ENCODE peak calls at places on chromosomes 16 and 17, in six cellular contexts. One of them, this sample, is unnamed.

GRCh38 chr17:80844418-80844990 is 147.1 kb upstream of the CHMP6 start:
- DNase-seq in H1: no peak
- DNase-seq in SK-N-SH: no peak
- DNase-seq in GM12878: no peak
- DNase-seq in K562: no peak
- DNase-seq in HepG2: no peak
- DNase-seq in this sample: no peak

GRCh38 chr17:31355935-31356334 is 34.5 kb upstream of the EVI2A start:
- DNase-seq in H1: no peak
- DNase-seq in SK-N-SH: no peak
- DNase-seq in GM12878: no peak
- DNase-seq in K562: no peak
- DNase-seq in HepG2: no peak
- DNase-seq in this sample: no peak

GRCh38 chr16:50476486-50477260 is 71.5 kb upstream of the NKD1 start:
- DNase-seq in H1: no peak
- DNase-seq in SK-N-SH: no peak
- DNase-seq in GM12878: no peak
- DNase-seq in K562: no peak
- DNase-seq in HepG2: no peak
- DNase-seq in this sample: no peak

GRCh38 chr17:62774338-62774737 is 33.8 kb downstream of the MARCHF10 start:
- DNase-seq in H1: no peak
- DNase-seq in SK-N-SH: no peak
- DNase-seq in GM12878: no peak
- DNase-seq in K562: no peak
- DNase-seq in HepG2: no peak
- DNase-seq in this sample: no peak

GRCh38 chr16:27444015-27444414 is 42.0 kb downstream of the IL21R start:
- DNase-seq in H1: no peak
- DNase-seq in SK-N-SH: no peak
- DNase-seq in GM12878: no peak
- DNase-seq in K562: no peak
- DNase-seq in HepG2: no peak
- DNase-seq in this sample: no peak

GRCh38 chr16:28108590-28109247 is 45.2 kb upstream of the GSG1L start:
- DNase-seq in H1: no peak
- DNase-seq in SK-N-SH: no peak
- DNase-seq in GM12878: no peak
- DNase-seq in K562: no peak
- DNase-seq in HepG2: no peak
- DNase-seq in this sample: peak; percentile 25

GRCh38 chr16:71360378-71360777 is 1.9 kb downstream of the CALB2 start:
- DNase-seq in H1: no peak
- DNase-seq in SK-N-SH: no peak
- DNase-seq in GM12878: no peak
- DNase-seq in K562: peak; percentile 21
- DNase-seq in HepG2: peak; percentile 25
- DNase-seq in this sample: no peak

GRCh38 chr17:46732754-46733398 is 85.6 kb downstream of the WNT3 start:
- DNase-seq in H1: peak; percentile 71
- DNase-seq in SK-N-SH: no peak
- DNase-seq in GM12878: no peak
- DNase-seq in K562: no peak
- DNase-seq in HepG2: no peak
- DNase-seq in this sample: no peak

GRCh38 chr17:60077672-60078519 is 825 bp downstream of the HEATR6 start:
- DNase-seq in H1: no peak
- DNase-seq in SK-N-SH: peak; percentile 28
- DNase-seq in GM12878: no peak
- DNase-seq in K562: peak; percentile 64
- DNase-seq in HepG2: no peak
- DNase-seq in this sample: no peak

GRCh38 chr17:40498281-40499084 is 2.9 kb downstream of the TNS4 start:
- DNase-seq in H1: no peak
- DNase-seq in SK-N-SH: no peak
- DNase-seq in GM12878: no peak
- DNase-seq in K562: no peak
- DNase-seq in HepG2: no peak
- DNase-seq in this sample: no peak

GRCh38 chr17:20226814-20227482 is 217.8 kb downstream of the SPECC1 start:
- DNase-seq in H1: peak; percentile 93
- DNase-seq in SK-N-SH: peak; percentile 85
- DNase-seq in GM12878: no peak
- DNase-seq in K562: peak; percentile 83
- DNase-seq in HepG2: peak; percentile 50
- DNase-seq in this sample: peak; percentile 24

GRCh38 chr17:35433075-35433894 is 985 bp upstream of the SLFN12 start:
- DNase-seq in H1: peak; percentile 80
- DNase-seq in SK-N-SH: no peak
- DNase-seq in GM12878: peak; percentile 40
- DNase-seq in K562: peak; percentile 72
- DNase-seq in HepG2: peak; percentile 81
- DNase-seq in this sample: peak; percentile 90

DNA sequence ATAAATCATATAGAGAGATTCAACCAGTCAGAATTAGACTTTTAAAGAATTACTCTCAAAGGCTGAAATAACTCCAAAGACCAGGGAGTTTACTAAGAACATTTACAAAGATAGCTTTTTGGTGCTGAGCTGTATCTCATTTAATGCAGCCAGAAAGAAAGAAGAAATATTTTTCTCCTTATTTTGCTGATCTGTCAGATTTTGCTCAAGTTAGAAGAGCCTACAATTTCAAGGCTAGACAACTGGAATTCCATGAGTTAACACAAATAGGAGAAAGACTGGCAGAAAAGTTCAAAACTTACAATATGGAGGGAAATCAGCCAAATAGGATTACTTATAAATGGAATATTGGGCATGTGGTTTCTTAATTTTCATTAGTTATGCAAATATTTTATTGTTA is 6.1 kb upstream of the SLFN12 start:
- DNase-seq in H1: no peak
- DNase-seq in SK-N-SH: no peak
- DNase-seq in GM12878: no peak
- DNase-seq in K562: no peak
- DNase-seq in HepG2: no peak
- DNase-seq in this sample: no peak
- TF ChIP-seq POLR2AphosphoS5 in H1: no peak
- TF ChIP-seq POLR2AphosphoS5 in SK-N-SH: no peak
- TF ChIP-seq POLR2AphosphoS5 in GM12878: no peak
- TF ChIP-seq POLR2AphosphoS5 in K562: no peak
- TF ChIP-seq POLR2AphosphoS5 in HepG2: no peak
- TF ChIP-seq POLR2AphosphoS5 in this sample: no peak

GRCh38 chr16:19316846-19317245 is 31.3 kb downstream of the CLEC19A start:
- DNase-seq in H1: peak; percentile 54
- DNase-seq in SK-N-SH: no peak
- DNase-seq in GM12878: no peak
- DNase-seq in K562: no peak
- DNase-seq in HepG2: no peak
- DNase-seq in this sample: no peak

GRCh38 chr16:19314718-19315425 is 29.3 kb downstream of the CLEC19A start:
- DNase-seq in H1: no peak
- DNase-seq in SK-N-SH: no peak
- DNase-seq in GM12878: no peak
- DNase-seq in K562: no peak
- DNase-seq in HepG2: no peak
- DNase-seq in this sample: no peak

DNA sequence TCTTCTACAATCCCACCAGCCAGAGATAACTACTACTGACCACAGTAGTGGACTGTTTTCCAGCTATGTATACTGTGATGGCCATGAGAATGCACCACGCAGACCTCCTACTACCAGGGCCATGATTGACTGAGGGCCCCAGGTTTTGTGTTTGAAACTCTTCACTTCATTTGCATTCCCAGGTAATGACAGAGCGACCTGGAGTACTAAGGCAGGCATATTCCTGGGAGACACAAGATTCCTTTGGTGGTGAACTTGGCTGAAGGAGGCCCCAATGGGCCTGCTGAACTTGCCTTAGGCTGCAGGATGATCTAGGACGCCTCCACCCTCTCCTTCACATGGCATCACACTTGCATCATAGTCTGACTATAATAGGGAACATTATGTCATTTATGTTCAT is 30.4 kb downstream of the CLEC19A start:
- DNase-seq in H1: no peak
- DNase-seq in SK-N-SH: no peak
- DNase-seq in GM12878: no peak
- DNase-seq in K562: no peak
- DNase-seq in HepG2: no peak
- DNase-seq in this sample: no peak
- TF ChIP-seq CTCF in H1: no peak
- TF ChIP-seq CTCF in SK-N-SH: no peak
- TF ChIP-seq CTCF in GM12878: no peak
- TF ChIP-seq CTCF in K562: no peak
- TF ChIP-seq CTCF in HepG2: no peak
- TF ChIP-seq CTCF in this sample: no peak

DNA sequence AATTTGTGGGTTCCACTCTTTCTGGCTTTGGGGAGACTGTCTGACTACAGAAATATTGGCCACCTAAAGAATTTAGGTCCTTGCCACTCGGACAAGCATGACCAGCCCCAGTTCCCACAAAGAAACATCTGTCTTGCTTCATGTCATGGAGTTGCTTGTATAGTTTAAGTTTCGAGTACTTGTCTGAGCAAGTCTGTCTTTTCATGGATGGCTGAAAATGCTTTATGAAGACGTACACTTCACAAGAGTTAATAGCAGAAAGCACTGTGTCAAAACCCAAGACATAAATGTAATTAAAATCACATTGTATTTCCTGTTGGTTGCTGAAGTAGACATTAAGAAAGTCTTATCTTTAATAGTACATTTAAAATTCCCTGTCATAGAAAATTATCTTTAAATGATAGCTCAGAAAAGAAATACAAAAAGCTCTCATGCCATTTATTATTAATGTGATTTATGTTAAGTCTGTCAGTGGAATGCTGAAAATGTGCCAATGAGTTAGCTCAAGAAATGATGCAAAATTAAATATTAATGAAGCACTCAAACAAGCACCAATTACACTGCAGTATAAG is 29.8 kb upstream of the XYLT2 start:
- DNase-seq in H1: no peak
- DNase-seq in SK-N-SH: no peak
- DNase-seq in GM12878: peak; percentile 48
- DNase-seq in K562: no peak
- DNase-seq in HepG2: no peak
- DNase-seq in this sample: no peak
- TF ChIP-seq GABPA in H1: no peak
- TF ChIP-seq GABPA in SK-N-SH: no peak
- TF ChIP-seq GABPA in GM12878: no peak
- TF ChIP-seq GABPA in K562: no peak
- TF ChIP-seq GABPA in HepG2: no peak
- TF ChIP-seq GABPA in this sample: no peak

DNA sequence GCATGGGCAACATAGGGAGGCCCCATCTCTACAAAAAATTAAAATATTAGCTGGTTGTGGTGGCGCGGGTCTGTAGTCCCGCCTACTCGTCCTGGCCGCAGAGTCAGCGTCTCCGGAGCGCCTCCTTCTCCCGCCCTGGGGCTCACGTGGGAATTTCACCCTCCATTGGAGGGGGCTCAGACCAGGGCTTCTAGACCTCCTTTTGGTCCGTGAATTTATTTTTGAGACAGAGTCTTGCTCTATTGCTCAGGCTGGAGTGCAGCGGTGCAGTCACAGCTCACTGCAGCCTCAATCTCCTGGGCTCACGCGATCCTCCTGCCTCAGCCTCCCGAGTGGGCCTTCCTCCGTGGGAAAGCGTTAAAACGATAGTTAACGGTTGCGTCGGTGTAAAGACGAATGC is 394 bp upstream of the NME4 start:
- DNase-seq in H1: peak; percentile 69
- DNase-seq in SK-N-SH: peak; percentile 83
- DNase-seq in GM12878: no peak
- DNase-seq in K562: peak; percentile 90
- DNase-seq in HepG2: peak; percentile 65
- DNase-seq in this sample: peak; percentile 67
- TF ChIP-seq POLR2AphosphoS5 in H1: peak; percentile 2
- TF ChIP-seq POLR2AphosphoS5 in SK-N-SH: no peak
- TF ChIP-seq POLR2AphosphoS5 in GM12878: no peak
- TF ChIP-seq POLR2AphosphoS5 in K562: no peak
- TF ChIP-seq POLR2AphosphoS5 in HepG2: peak; percentile 47
- TF ChIP-seq POLR2AphosphoS5 in this sample: no peak

DNA sequence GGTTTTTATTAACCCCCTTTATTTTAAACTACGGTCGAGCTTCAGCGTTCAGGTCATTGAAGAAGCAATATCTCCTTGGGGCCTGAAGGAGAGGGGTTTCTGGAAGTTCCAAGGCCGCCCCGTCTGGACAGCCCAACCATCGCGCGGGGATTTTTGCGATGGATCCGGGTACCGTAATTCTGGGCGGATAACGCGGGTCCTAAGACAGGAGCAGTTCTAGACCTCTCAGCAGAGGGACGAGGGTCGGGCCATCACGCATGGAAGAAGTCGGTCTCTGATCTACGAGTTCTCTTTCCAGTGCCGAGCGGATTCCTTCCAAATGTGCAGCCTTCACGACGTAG is 3.6 kb downstream of the BORCS6 start:
- DNase-seq in H1: no peak
- DNase-seq in SK-N-SH: no peak
- DNase-seq in GM12878: no peak
- DNase-seq in K562: no peak
- DNase-seq in HepG2: no peak
- DNase-seq in this sample: no peak
- TF ChIP-seq CTCF in H1: no peak
- TF ChIP-seq CTCF in SK-N-SH: peak; percentile 54
- TF ChIP-seq CTCF in GM12878: no peak
- TF ChIP-seq CTCF in K562: no peak
- TF ChIP-seq CTCF in HepG2: no peak
- TF ChIP-seq CTCF in this sample: no peak

GRCh38 chr17:64056269-64057005 is 36.0 kb upstream of the ICAM2 start:
- DNase-seq in H1: peak; percentile 54
- DNase-seq in SK-N-SH: no peak
- DNase-seq in GM12878: peak; percentile 57
- DNase-seq in K562: no peak
- DNase-seq in HepG2: no peak
- DNase-seq in this sample: no peak
- TF ChIP-seq GABPA in H1: no peak
- TF ChIP-seq GABPA in SK-N-SH: no peak
- TF ChIP-seq GABPA in GM12878: no peak
- TF ChIP-seq GABPA in K562: no peak
- TF ChIP-seq GABPA in HepG2: no peak
- TF ChIP-seq GABPA in this sample: no peak

GRCh38 chr17:7614422-7615264 is at the start of gene FXR2:
- DNase-seq in H1: peak; percentile 97
- DNase-seq in SK-N-SH: peak; percentile 99
- DNase-seq in GM12878: peak; percentile 99
- DNase-seq in K562: peak; percentile 99
- DNase-seq in HepG2: peak; percentile 99
- DNase-seq in this sample: peak; percentile 0
- TF ChIP-seq POLR2AphosphoS5 in H1: peak; percentile 56
- TF ChIP-seq POLR2AphosphoS5 in SK-N-SH: peak; percentile 26
- TF ChIP-seq POLR2AphosphoS5 in GM12878: no peak
- TF ChIP-seq POLR2AphosphoS5 in K562: peak; percentile 45
- TF ChIP-seq POLR2AphosphoS5 in HepG2: no peak
- TF ChIP-seq POLR2AphosphoS5 in this sample: no peak

DNA sequence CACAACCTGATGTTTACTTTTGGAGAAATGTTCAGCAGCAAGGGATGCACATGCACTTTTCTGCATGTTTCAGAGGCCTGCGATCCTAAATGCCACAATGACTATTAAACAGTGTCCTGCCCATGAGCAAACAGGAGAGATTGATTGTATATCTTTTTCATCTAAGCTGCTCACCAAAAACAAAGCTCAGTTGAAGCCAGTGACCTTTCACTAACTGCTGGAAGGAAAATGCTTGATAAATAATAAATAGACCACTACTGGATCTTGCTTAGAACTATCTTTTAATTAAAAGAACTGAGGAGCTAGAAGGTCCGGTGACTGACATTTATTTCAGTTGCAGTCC is 16.3 kb downstream of the MRPS23 start:
- DNase-seq in H1: no peak
- DNase-seq in SK-N-SH: no peak
- DNase-seq in GM12878: no peak
- DNase-seq in K562: no peak
- DNase-seq in HepG2: no peak
- DNase-seq in this sample: no peak
- TF ChIP-seq CTCF in H1: no peak
- TF ChIP-seq CTCF in SK-N-SH: no peak
- TF ChIP-seq CTCF in GM12878: no peak
- TF ChIP-seq CTCF in K562: no peak
- TF ChIP-seq CTCF in HepG2: no peak
- TF ChIP-seq CTCF in this sample: no peak

This sample was measured in HL-60.